ENCODE peak calls at places on chromosomes 2 and 18, in four cellular contexts. X is RWPE2; J is cardiac fibroblast; C is CD4-positive, alpha-beta memory T cell. I is an unnamed sample.

GRCh38 chr2:12765203-12765602 is 48.5 kb downstream of the TRIB2 start:
- DNase-seq in X (no peak), J (no peak), C (no peak), I (no peak)

GRCh38 chr18:59821983-59822382 is 77.8 kb upstream of the PMAIP1 start:
- DNase-seq in X (no peak), J (peak; percentile 26), C (no peak), I (peak; percentile 79)

GRCh38 chr2:207863345-207863744 is 93.6 kb upstream of the FZD5 start:
- DNase-seq in X (no peak), J (no peak), C (no peak), I (no peak)

GRCh38 chr2:171893196-171893823 is 734 bp downstream of the SLC25A12 start:
- DNase-seq in X (no peak), J (peak; percentile 25), C (no peak), I (peak; percentile 14)

GRCh38 chr2:230861564-230862255 is 3.0 kb upstream of the ITM2C start:
- DNase-seq in X (no peak), J (no peak), C (no peak), I (no peak)

GRCh38 chr2:219274392-219274921 is 4.7 kb upstream of the DNAJB2 start:
- DNase-seq in X (no peak), J (peak; percentile 70), C (no peak), I (peak; percentile 61)

GRCh38 chr2:181907635-181908034 is 16.1 kb downstream of the ITPRID2 start:
- DNase-seq in X (no peak), J (no peak), C (no peak), I (no peak)

GRCh38 chr2:33746401-33746800 is 147.3 kb upstream of the FAM98A start:
- DNase-seq in X (no peak), J (no peak), C (no peak), I (no peak)

GRCh38 chr2:41414486-41415230 is 633.2 kb upstream of the PKDCC start:
- DNase-seq in X (no peak), J (peak; percentile 74), C (no peak), I (peak; percentile 48)

GRCh38 chr18:2898131-2898640 is 51.4 kb downstream of the EMILIN2 start:
- DNase-seq in X (no peak), J (no peak), C (no peak), I (peak; percentile 63)

GRCh38 chr2:25521665-25522387 is 151.6 kb downstream of the DTNB start:
- DNase-seq in X (no peak), J (peak; percentile 92), C (peak; percentile 69), I (peak; percentile 84)

GRCh38 chr2:82790277-82791021 is 1668.6 kb downstream of the SUCLG1 start:
- DNase-seq in X (no peak), J (peak; percentile 85), C (no peak), I (no peak)

GRCh38 chr2:54704688-54705605 is 18.5 kb upstream of the EML6 start:
- DNase-seq in X (no peak), J (peak; percentile 83), C (peak; percentile 57), I (peak; percentile 76)

GRCh38 chr2:84152471-84152870 is 306.6 kb downstream of the SUCLG1 start:
- DNase-seq in X (no peak), J (no peak), C (no peak), I (no peak)

GRCh38 chr18:70243131-70243530 is 37.6 kb upstream of the RTTN start:
- DNase-seq in X (no peak), J (no peak), C (no peak), I (no peak)

GRCh38 chr2:142175917-142176316 is 45.1 kb upstream of the LRP1B start:
- DNase-seq in X (no peak), J (no peak), C (no peak), I (no peak)

GRCh38 chr2:37665622-37666362 is 5.7 kb downstream of the CDC42EP3 start:
- DNase-seq in X (no peak), J (no peak), C (no peak), I (no peak)

GRCh38 chr18:28267878-28268625 is 91.1 kb upstream of the CDH2 start:
- DNase-seq in X (no peak), J (peak; percentile 49), C (no peak), I (peak; percentile 28)

GRCh38 chr2:224104668-224105386 is 65.7 kb upstream of the SERPINE2 start:
- DNase-seq in X (no peak), J (no peak), C (no peak), I (no peak)

GRCh38 chr18:36977121-36977520 is 148.2 kb downstream of the KIAA1328 start:
- DNase-seq in X (no peak), J (no peak), C (no peak), I (no peak)

GRCh38 chr18:69123421-69123820 is 277.3 kb upstream of the DOK6 start:
- DNase-seq in X (no peak), J (no peak), C (no peak), I (no peak)

GRCh38 chr2:195488567-195488966 is 168.5 kb upstream of the SLC39A10 start:
- DNase-seq in X (no peak), J (no peak), C (no peak), I (no peak)

GRCh38 chr2:173355132-173355865 is 627 bp downstream of the CDCA7 start:
- DNase-seq in X (peak; percentile 69), J (peak; percentile 69), C (no peak), I (peak; percentile 58)

GRCh38 chr18:24631238-24632025 is 171.0 kb downstream of the HRH4 start:
- DNase-seq in X (no peak), J (no peak), C (no peak), I (peak; percentile 14)

GRCh38 chr2:49251766-49252165 is 97.5 kb upstream of the FSHR start:
- DNase-seq in X (no peak), J (peak; percentile 63), C (no peak), I (peak; percentile 90)

GRCh38 chr2:114294814-114295213 is 147.6 kb upstream of the DPP10 start:
- DNase-seq in X (no peak), J (no peak), C (no peak), I (no peak)

GRCh38 chr2:113700186-113700841 is 56.1 kb downstream of the SLC35F5 start:
- DNase-seq in X (no peak), J (peak; percentile 44), C (peak; percentile 35), I (no peak)

GRCh38 chr2:37415128-37415817 is 70.8 kb downstream of the QPCT start:
- DNase-seq in X (no peak), J (peak; percentile 43), C (no peak), I (peak; percentile 45)

GRCh38 chr2:64325852-64326577 is 127.9 kb upstream of the LGALSL start:
- DNase-seq in X (no peak), J (no peak), C (peak; percentile 68), I (no peak)

GRCh38 chr18:46068763-46069162 is 3.3 kb downstream of the PSTPIP2 start:
- DNase-seq in X (no peak), J (no peak), C (no peak), I (no peak)

GRCh38 chr2:220665108-220665471 is 907.0 kb downstream of the EPHA4 start:
- DNase-seq in X (no peak), J (no peak), C (no peak), I (no peak)

GRCh38 chr2:106869512-106870276 is 16.3 kb downstream of the ST6GAL2 start:
- DNase-seq in X (no peak), J (no peak), C (no peak), I (no peak)

GRCh38 chr2:182621810-182622209 is 94.2 kb upstream of the DNAJC10 start:
- DNase-seq in X (no peak), J (no peak), C (no peak), I (no peak)

GRCh38 chr2:101546376-101547058 is 71.6 kb upstream of the RFX8 start:
- DNase-seq in X (no peak), J (peak; percentile 61), C (no peak), I (peak; percentile 69)

GRCh38 chr2:121648611-121649401 is 456 bp downstream of the CLASP1 start:
- DNase-seq in X (peak; percentile 62), J (peak; percentile 61), C (peak; percentile 58), I (peak; percentile 69)

GRCh38 chr18:4106407-4107033 is 348.6 kb downstream of the DLGAP1 start:
- DNase-seq in X (no peak), J (peak; percentile 75), C (peak; percentile 35), I (peak; percentile 67)

GRCh38 chr2:205902041-205902898 is 183.7 kb downstream of the INO80D start:
- DNase-seq in X (no peak), J (no peak), C (no peak), I (peak; percentile 37)

GRCh38 chr2:190181066-190181681 is 118.6 kb upstream of the MSTN start:
- DNase-seq in X (no peak), J (no peak), C (no peak), I (peak; percentile 42)

GRCh38 chr2:118186858-118187254 is 98.6 kb downstream of the INSIG2 start:
- DNase-seq in X (no peak), J (no peak), C (no peak), I (no peak)
- H3K4me3 ChIP-seq in X (no peak overlapping the region), J (peak overlapping the region; percentile 60), C (no peak overlapping the region), I (peak overlapping the region; percentile 73)

GRCh38 chr2:94997981-94998920 is 27.3 kb upstream of the MAL start:
- DNase-seq in X (no peak), J (no peak), C (no peak), I (no peak)
- H3K4me3 ChIP-seq in X (no peak overlapping the region), J (no peak overlapping the region), C (no peak overlapping the region), I (no peak overlapping the region)

GRCh38 chr2:36360834-36361233 is 5.3 kb downstream of the CRIM1 start:
- DNase-seq in X (no peak), J (no peak), C (no peak), I (no peak)

GRCh38 chr2:36359006-36359580 is 3.5 kb downstream of the CRIM1 start:
- DNase-seq in X (no peak), J (peak; percentile 41), C (peak; percentile 22), I (peak; percentile 37)

GRCh38 chr2:36358317-36358659 is 2.7 kb downstream of the CRIM1 start:
- DNase-seq in X (no peak), J (peak; percentile 79), C (no peak), I (peak; percentile 60)

GRCh38 chr2:36361396-36361795 is 5.8 kb downstream of the CRIM1 start:
- DNase-seq in X (no peak), J (peak; percentile 71), C (no peak), I (peak; percentile 60)

GRCh38 chr2:36360063-36360462 is 4.5 kb downstream of the CRIM1 start:
- DNase-seq in X (no peak), J (no peak), C (no peak), I (no peak)
- H3K4me3 ChIP-seq in X (no peak overlapping the region), J (no peak overlapping the region), C (no peak overlapping the region), I (no peak overlapping the region)

DNA sequence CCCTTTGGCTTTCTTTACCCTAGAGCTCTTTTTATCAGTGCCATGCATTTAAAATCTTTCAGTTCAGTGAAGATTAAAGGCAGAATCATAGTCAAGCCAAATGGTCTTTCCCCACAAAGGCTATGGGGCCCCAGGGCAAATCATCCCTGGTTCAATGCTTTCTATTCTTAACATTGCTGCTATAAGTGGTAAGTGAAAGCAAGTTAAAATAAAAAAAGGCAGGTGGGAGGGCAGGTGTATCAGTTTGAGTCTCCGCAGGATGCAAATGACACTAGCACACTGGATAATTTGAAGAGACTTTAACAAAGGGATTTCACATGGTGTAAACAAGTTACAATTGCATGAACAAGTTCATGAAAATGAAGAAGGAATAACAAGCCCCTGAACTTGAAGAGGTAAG is 757.4 kb downstream of the SATB2 start:
- DNase-seq in X (no peak), J (no peak), C (no peak), I (no peak)
- H3K4me3 ChIP-seq in X (no peak overlapping the region), J (no peak overlapping the region), C (no peak overlapping the region), I (no peak overlapping the region)

GRCh38 chr18:5542393-5543035 is 1.3 kb downstream of the EPB41L3 start:
- DNase-seq in X (no peak), J (peak; percentile 41), C (no peak), I (peak; percentile 63)
- H3K4me3 ChIP-seq in X (no peak overlapping the region), J (peak overlapping the region; percentile 64), C (no peak overlapping the region), I (peak overlapping the region; percentile 72)